ENCODE peak calls at places on chromosomes 13 and 19, in five cellular contexts. One of them, this sample, is unnamed.

GRCh38 chr13:46756977-46757376 is 40.0 kb downstream of the ESD start:
- DNase-seq in HepG2: no peak
- DNase-seq in HCT116: no peak
- DNase-seq in K562: no peak
- DNase-seq in GM12878: no peak
- DNase-seq in this sample: no peak

GRCh38 chr13:71979616-71980015 is 112.6 kb upstream of the DACH1 start:
- DNase-seq in HCT116: peak
- DNase-seq in K562: no peak
- DNase-seq in GM12878: no peak
- DNase-seq in HepG2: peak
- DNase-seq in this sample: no peak

GRCh38 chr13:86974251-86974994 is 696.7 kb upstream of the SLITRK5 start:
- DNase-seq in HepG2: no peak
- DNase-seq in HCT116: no peak
- DNase-seq in GM12878: no peak
- DNase-seq in K562: no peak
- DNase-seq in this sample: no peak

GRCh38 chr19:47762615-47763308 is 15.7 kb upstream of the SELENOW start:
- DNase-seq in HCT116: no peak
- DNase-seq in K562: no peak
- DNase-seq in GM12878: no peak
- DNase-seq in HepG2: no peak
- DNase-seq in this sample: no peak

GRCh38 chr19:15787611-15788155 is at the start of gene OR10H5:
- DNase-seq in HCT116: no peak
- DNase-seq in GM12878: no peak
- DNase-seq in HepG2: no peak
- DNase-seq in K562: no peak
- DNase-seq in this sample: no peak

GRCh38 chr13:64556391-64556790 is 2673.7 kb downstream of the PCDH9 start:
- DNase-seq in K562: no peak
- DNase-seq in GM12878: no peak
- DNase-seq in HepG2: no peak
- DNase-seq in HCT116: no peak
- DNase-seq in this sample: no peak

GRCh38 chr13:46372071-46372470 is 15.0 kb downstream of the RUBCNL start:
- DNase-seq in GM12878: no peak
- DNase-seq in HepG2: no peak
- DNase-seq in HCT116: no peak
- DNase-seq in K562: no peak
- DNase-seq in this sample: no peak

GRCh38 chr13:46492946-46493345 is 60.0 kb upstream of the LRCH1 start:
- DNase-seq in K562: peak
- DNase-seq in HCT116: peak
- DNase-seq in HepG2: peak
- DNase-seq in GM12878: no peak
- DNase-seq in this sample: peak

GRCh38 chr13:80533175-80533574 is 192.2 kb upstream of the SPRY2 start:
- DNase-seq in HepG2: no peak
- DNase-seq in HCT116: no peak
- DNase-seq in K562: no peak
- DNase-seq in GM12878: no peak
- DNase-seq in this sample: no peak

GRCh38 chr13:111792956-111793355 is 274.0 kb upstream of the SOX1 start:
- DNase-seq in K562: no peak
- DNase-seq in HCT116: no peak
- DNase-seq in HepG2: no peak
- DNase-seq in GM12878: no peak
- DNase-seq in this sample: no peak

GRCh38 chr13:112567161-112567862 is 20.6 kb downstream of the TUBGCP3 start:
- DNase-seq in HCT116: no peak
- DNase-seq in K562: no peak
- DNase-seq in GM12878: no peak
- DNase-seq in HepG2: no peak
- DNase-seq in this sample: no peak

GRCh38 chr13:97020194-97020593 is 25.9 kb upstream of the OXGR1 start:
- DNase-seq in GM12878: no peak
- DNase-seq in HCT116: no peak
- DNase-seq in K562: no peak
- DNase-seq in HepG2: no peak
- DNase-seq in this sample: no peak

GRCh38 chr13:73661687-73662425 is 472.3 kb downstream of the KLF12 start:
- DNase-seq in HCT116: no peak
- DNase-seq in GM12878: no peak
- DNase-seq in K562: no peak
- DNase-seq in HepG2: peak
- DNase-seq in this sample: no peak

GRCh38 chr13:76735641-76736040 is 150.6 kb downstream of the KCTD12 start:
- DNase-seq in GM12878: peak
- DNase-seq in K562: no peak
- DNase-seq in HepG2: no peak
- DNase-seq in HCT116: no peak
- DNase-seq in this sample: no peak

GRCh38 chr19:3862826-3863500 is 5.9 kb downstream of the ZFR2 start:
- DNase-seq in HepG2: no peak
- DNase-seq in K562: no peak
- DNase-seq in GM12878: no peak
- DNase-seq in HCT116: no peak
- DNase-seq in this sample: no peak

GRCh38 chr13:40974460-40975407 is 44.4 kb downstream of the ELF1 start:
- DNase-seq in HCT116: peak
- DNase-seq in HepG2: peak
- DNase-seq in K562: peak
- DNase-seq in GM12878: no peak
- DNase-seq in this sample: no peak

GRCh38 chr19:10892256-10892655 is 20.9 kb downstream of the CARM1 start:
- DNase-seq in HepG2: no peak
- DNase-seq in K562: no peak
- DNase-seq in GM12878: no peak
- DNase-seq in HCT116: no peak
- DNase-seq in this sample: no peak

GRCh38 chr19:56423276-56423984 is 19.3 kb downstream of the ZNF583 start:
- DNase-seq in HepG2: no peak
- DNase-seq in K562: no peak
- DNase-seq in GM12878: no peak
- DNase-seq in HCT116: no peak
- DNase-seq in this sample: no peak

GRCh38 chr13:28553971-28554370 is 59.0 kb upstream of the FLT1 start:
- DNase-seq in K562: no peak
- DNase-seq in GM12878: no peak
- DNase-seq in HepG2: no peak
- DNase-seq in HCT116: no peak
- DNase-seq in this sample: no peak

GRCh38 chr19:14565298-14565679 is 6.6 kb downstream of the NDUFB7 start:
- DNase-seq in HepG2: no peak
- DNase-seq in GM12878: no peak
- DNase-seq in HCT116: no peak
- DNase-seq in K562: no peak
- DNase-seq in this sample: peak

GRCh38 chr13:25292301-25292700 is 5.0 kb upstream of the MTMR6 start:
- DNase-seq in GM12878: no peak
- DNase-seq in HepG2: no peak
- DNase-seq in K562: peak
- DNase-seq in HCT116: no peak
- DNase-seq in this sample: peak

GRCh38 chr13:82654851-82655517 is 1227.3 kb downstream of the SLITRK1 start:
- DNase-seq in HCT116: no peak
- DNase-seq in K562: no peak
- DNase-seq in GM12878: no peak
- DNase-seq in HepG2: no peak
- DNase-seq in this sample: no peak

GRCh38 chr13:104953588-104953987 is 1581.9 kb downstream of the EFNB2 start:
- DNase-seq in GM12878: no peak
- DNase-seq in HepG2: no peak
- DNase-seq in K562: no peak
- DNase-seq in HCT116: no peak
- DNase-seq in this sample: peak

GRCh38 chr19:37719927-37720265 is 335 bp upstream of the ZNF607 start:
- DNase-seq in HepG2: no peak
- DNase-seq in HCT116: no peak
- DNase-seq in K562: no peak
- DNase-seq in GM12878: no peak
- DNase-seq in this sample: no peak

GRCh38 chr19:6062274-6062673 is 48.0 kb downstream of the RFX2 start:
- DNase-seq in HepG2: no peak
- DNase-seq in K562: no peak
- DNase-seq in GM12878: no peak
- DNase-seq in HCT116: no peak
- DNase-seq in this sample: no peak

GRCh38 chr19:58279042-58279924 is 528 bp downstream of the ZNF8 start:
- DNase-seq in HCT116: no peak
- DNase-seq in HepG2: peak
- DNase-seq in K562: peak
- DNase-seq in GM12878: no peak
- DNase-seq in this sample: peak

GRCh38 chr13:30345426-30346100 is 38.2 kb upstream of the KATNAL1 start:
- DNase-seq in K562: no peak
- DNase-seq in HCT116: no peak
- DNase-seq in HepG2: no peak
- DNase-seq in GM12878: no peak
- DNase-seq in this sample: no peak

GRCh38 chr13:30791354-30791921 is 56.1 kb downstream of the ALOX5AP start:
- DNase-seq in K562: no peak
- DNase-seq in HCT116: no peak
- DNase-seq in HepG2: no peak
- DNase-seq in GM12878: no peak
- DNase-seq in this sample: peak

GRCh38 chr19:49165865-49166301 is 8.3 kb downstream of the TRPM4 start:
- DNase-seq in K562: peak
- DNase-seq in HepG2: no peak
- DNase-seq in HCT116: no peak
- DNase-seq in GM12878: no peak
- DNase-seq in this sample: peak
- TF ChIP-seq REST in K562: no peak
- TF ChIP-seq REST in HepG2: no peak
- TF ChIP-seq REST in HCT116: no peak
- TF ChIP-seq REST in GM12878: no peak
- TF ChIP-seq REST in this sample: no peak

DNA sequence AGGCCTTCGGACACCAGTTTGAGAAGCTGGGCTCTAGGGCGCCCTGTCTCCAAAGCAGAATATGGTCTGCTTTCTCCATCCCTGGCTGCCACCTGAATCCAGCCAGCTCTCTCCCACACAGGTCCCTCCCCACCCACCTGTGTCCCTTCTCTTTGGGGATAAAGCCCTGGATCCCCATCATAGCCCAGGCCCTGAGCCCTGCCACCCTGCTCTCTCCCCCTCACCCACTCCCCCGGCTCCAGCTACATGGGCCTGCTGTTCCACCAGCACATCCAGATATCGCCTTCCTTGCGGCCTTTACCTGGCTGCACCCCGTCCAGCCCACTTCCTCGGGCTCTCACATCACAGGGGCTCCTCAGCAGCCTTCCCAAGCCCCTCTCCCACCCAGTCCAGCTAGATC is 7.8 kb downstream of the AKT2 start:
- DNase-seq in GM12878: no peak
- DNase-seq in HCT116: no peak
- DNase-seq in HepG2: no peak
- DNase-seq in K562: no peak
- DNase-seq in this sample: no peak
- H3K9ac ChIP-seq in GM12878: no peak
- H3K9ac ChIP-seq in HCT116: no peak
- H3K9ac ChIP-seq in HepG2: no peak
- H3K9ac ChIP-seq in K562: no peak
- H3K9ac ChIP-seq in this sample: no peak

GRCh38 chr19:29283366-29283765 is 70.4 kb upstream of the UQCRFS1 start:
- DNase-seq in K562: no peak
- DNase-seq in HepG2: no peak
- DNase-seq in GM12878: no peak
- DNase-seq in HCT116: no peak
- DNase-seq in this sample: no peak
- TF ChIP-seq REST in K562: no peak
- TF ChIP-seq REST in HepG2: no peak
- TF ChIP-seq REST in GM12878: no peak
- TF ChIP-seq REST in HCT116: no peak
- TF ChIP-seq REST in this sample: no peak

GRCh38 chr19:48806518-48806817 is 4.4 kb downstream of the BCAT2 start:
- DNase-seq in HepG2: no peak
- DNase-seq in K562: peak
- DNase-seq in HCT116: no peak
- DNase-seq in GM12878: no peak
- DNase-seq in this sample: peak

GRCh38 chr19:48807590-48808308 is 3.1 kb downstream of the BCAT2 start:
- DNase-seq in K562: peak
- DNase-seq in HCT116: no peak
- DNase-seq in GM12878: no peak
- DNase-seq in HepG2: peak
- DNase-seq in this sample: peak

GRCh38 chr19:48805452-48805851 is 5.4 kb downstream of the BCAT2 start:
- DNase-seq in HepG2: no peak
- DNase-seq in K562: peak
- DNase-seq in GM12878: no peak
- DNase-seq in HCT116: no peak
- DNase-seq in this sample: no peak

GRCh38 chr19:48804496-48804895 is 6.3 kb downstream of the BCAT2 start:
- DNase-seq in GM12878: no peak
- DNase-seq in HCT116: no peak
- DNase-seq in K562: no peak
- DNase-seq in HepG2: no peak
- DNase-seq in this sample: no peak

GRCh38 chr19:48806818-48807589 is 3.8 kb downstream of the BCAT2 start:
- DNase-seq in GM12878: no peak
- DNase-seq in HCT116: no peak
- DNase-seq in HepG2: peak
- DNase-seq in K562: peak
- DNase-seq in this sample: peak
- H3K9ac ChIP-seq in GM12878: no peak
- H3K9ac ChIP-seq in HCT116: no peak
- H3K9ac ChIP-seq in HepG2: peak
- H3K9ac ChIP-seq in K562: peak
- H3K9ac ChIP-seq in this sample: no peak

DNA sequence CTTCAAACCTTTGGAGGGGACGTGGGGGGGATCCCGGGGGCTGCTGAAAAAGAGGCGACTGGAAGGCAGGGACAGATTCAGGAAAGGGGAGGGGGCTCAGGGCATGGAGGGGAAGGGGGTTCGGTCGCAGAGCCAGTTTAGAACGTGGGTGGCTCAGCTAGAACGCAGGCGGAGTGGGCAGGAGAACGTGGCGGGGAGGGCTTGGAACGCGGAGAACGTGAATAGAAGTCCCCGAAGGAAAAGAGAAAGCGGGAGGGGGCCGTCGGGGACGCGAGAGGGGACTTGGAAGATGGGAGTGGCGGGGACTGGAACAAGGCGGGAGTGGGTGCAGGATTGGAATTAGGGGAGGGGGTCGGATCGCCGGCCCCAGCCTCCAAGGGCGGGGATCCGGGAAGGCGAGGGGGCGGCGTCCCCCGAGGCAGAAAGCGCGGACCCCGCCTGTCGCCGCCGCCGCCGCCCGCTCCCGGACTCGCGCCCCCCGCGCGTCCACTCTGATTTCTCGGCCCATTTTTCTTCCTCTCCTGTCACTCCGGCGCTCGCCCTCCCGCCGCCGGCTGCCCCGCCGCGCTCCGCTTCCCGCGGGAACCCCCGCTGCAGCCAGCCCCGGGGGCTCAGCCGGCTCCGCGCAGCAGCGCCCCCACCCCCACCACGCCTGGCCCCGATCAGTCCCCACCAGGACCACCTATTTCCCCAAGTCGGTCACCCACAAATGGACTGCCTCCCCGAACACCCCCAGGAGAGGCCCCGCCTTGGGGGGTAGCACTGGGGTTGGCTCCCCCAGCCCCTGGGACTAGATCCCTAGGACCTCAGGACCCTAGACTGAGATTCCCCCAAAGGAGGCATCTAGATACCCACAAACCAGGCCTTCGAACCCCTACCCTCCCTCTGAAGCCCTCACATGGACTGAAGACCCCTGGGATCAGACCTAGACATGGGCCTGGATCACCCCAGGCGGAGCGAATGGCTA is 12.5 kb upstream of the ERFL start:
- DNase-seq in HepG2: no peak
- DNase-seq in K562: peak
- DNase-seq in GM12878: no peak
- DNase-seq in HCT116: no peak
- DNase-seq in this sample: peak
- TF ChIP-seq REST in HepG2: no peak
- TF ChIP-seq REST in K562: no peak
- TF ChIP-seq REST in GM12878: no peak
- TF ChIP-seq REST in HCT116: no peak
- TF ChIP-seq REST in this sample: no peak